ENCODE peak calls at places on chromosomes 1 and 21, in eight cellular contexts. X is kidney; C is ovary; N is upper lobe of right lung; S is coronary artery; Q is OCI-LY7; F is stomach; A is CD4-positive, CD25-positive, alpha-beta regulatory T cell. H is an unnamed sample.

GRCh38 chr1:221449801-221450470 is 292.0 kb downstream of the DUSP10 start:
- DNase-seq in S (no peak), F (no peak), X (no peak), Q (no peak), C (no peak), N (no peak), A (peak), H (no peak)

GRCh38 chr1:203405703-203406430 is 54.9 kb upstream of the FMOD start:
- DNase-seq in F (no peak), N (no peak), C (no peak), S (no peak), X (no peak), Q (no peak), A (no peak), H (no peak)

GRCh38 chr1:3018576-3018975 is 2.7 kb upstream of the ACTRT2 start:
- DNase-seq in F (no peak), C (no peak), N (peak), S (no peak), A (no peak), Q (no peak), X (no peak), H (peak)

GRCh38 chr1:117656202-117656641 is 50.4 kb downstream of the TENT5C start:
- DNase-seq in N (no peak), C (no peak), F (peak), A (peak), X (no peak), Q (peak), S (no peak), H (no peak)

GRCh38 chr1:183517401-183517800 is 45.1 kb downstream of the SMG7 start:
- DNase-seq in Q (no peak), S (no peak), C (no peak), A (no peak), N (no peak), X (no peak), F (no peak), H (no peak)

GRCh38 chr1:12615166-12615915 is 2.7 kb downstream of the DHRS3 start:
- DNase-seq in A (no peak), N (no peak), F (no peak), S (no peak), Q (no peak), C (no peak), X (no peak), H (no peak)

GRCh38 chr1:219304227-219305226 is 130.8 kb downstream of the LYPLAL1 start:
- DNase-seq in Q (no peak), X (no peak), N (no peak), A (no peak), C (no peak), F (no peak), S (peak), H (no peak)

GRCh38 chr1:2978691-2979190 is 42.5 kb upstream of the ACTRT2 start:
- DNase-seq in Q (no peak), C (no peak), F (no peak), S (peak), X (no peak), A (no peak), N (peak), H (no peak)

DNA sequence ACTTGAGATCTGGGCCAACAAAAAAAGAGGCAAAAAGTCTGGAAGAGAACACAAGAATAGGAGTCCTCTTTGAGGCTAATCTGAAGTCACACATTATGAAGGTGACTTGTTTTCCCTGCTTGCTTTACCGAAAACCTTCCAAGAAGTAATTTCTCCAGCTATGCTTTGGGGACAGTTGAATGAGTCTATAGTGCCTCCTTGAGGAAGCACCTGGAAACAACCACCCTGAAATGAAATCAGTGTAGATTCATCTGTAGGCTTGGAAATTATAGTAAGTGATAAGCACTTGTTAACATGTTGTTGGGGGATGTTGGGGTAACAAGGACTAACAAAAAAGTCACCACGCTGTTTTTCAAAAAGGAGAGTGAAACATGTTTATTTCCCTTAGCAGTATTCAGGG is 23.4 kb upstream of the RPTN start:
- DNase-seq in F (no peak), C (no peak), N (no peak), A (peak), S (no peak), X (no peak), Q (no peak), H (no peak)
- H3K27ac ChIP-seq in F (no peak), C (no peak), N (no peak), A (no peak), S (no peak), X (no peak), Q (no peak), H (no peak)

DNA sequence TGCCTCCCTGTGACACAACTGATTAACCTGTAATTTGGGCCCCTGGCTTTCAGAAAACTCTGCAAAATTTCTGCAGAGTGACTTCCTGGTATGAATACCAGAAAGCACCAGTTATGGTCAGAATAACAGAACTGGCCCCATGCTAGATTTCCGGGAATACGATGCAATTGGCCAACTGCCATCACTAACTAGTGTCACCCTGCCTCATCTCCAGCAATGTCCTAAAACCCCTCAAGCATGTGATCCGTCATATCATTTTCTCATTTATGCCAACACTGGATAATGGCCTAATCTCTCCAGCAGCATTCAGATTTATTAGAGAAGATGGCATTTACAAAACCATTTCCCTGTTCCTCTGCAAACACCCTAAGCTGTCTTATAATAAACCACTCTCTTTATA is 15.4 kb downstream of the KAZN start:
- DNase-seq in Q (no peak), N (no peak), X (no peak), C (no peak), F (no peak), A (no peak), S (no peak), H (no peak)
- H3K27ac ChIP-seq in Q (no peak), N (no peak), X (no peak), C (no peak), F (no peak), A (no peak), S (no peak), H (no peak)

GRCh38 chr1:54764132-54764921 is at the start of gene PARS2:
- DNase-seq in Q (peak), C (peak), N (peak), S (peak), X (peak), F (peak), A (peak), H (peak)
- H3K27ac ChIP-seq in Q (no peak), C (peak), N (peak), S (peak), X (peak), F (peak), A (peak), H (peak)

GRCh38 chr1:230909974-230910754 is 41.8 kb upstream of the C1orf198 start:
- DNase-seq in Q (no peak), X (no peak), F (peak), S (no peak), N (no peak), C (peak), A (no peak), H (no peak)
- H3K27ac ChIP-seq in Q (no peak), X (no peak), F (peak), S (peak), N (no peak), C (no peak), A (no peak), H (no peak)

DNA sequence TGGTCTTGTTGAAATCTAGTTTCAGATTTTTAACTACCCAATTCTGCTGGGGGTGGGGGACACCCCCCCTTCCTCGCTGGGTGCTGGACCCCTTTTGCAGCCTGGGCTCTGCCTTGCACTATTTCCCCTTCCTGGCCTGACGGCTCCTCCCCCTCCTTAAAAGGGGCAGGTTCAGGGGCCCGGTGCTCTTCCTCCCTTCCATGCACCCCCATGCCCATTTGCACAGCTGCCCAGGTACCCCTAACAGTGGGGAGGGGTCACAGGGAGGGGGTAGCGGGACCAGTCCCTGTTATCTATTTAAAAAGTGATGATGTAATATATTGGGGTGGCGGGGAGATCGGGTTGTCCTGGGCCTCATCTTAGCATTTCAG is 15.3 kb downstream of the ZBTB7B start:
- DNase-seq in S (no peak), Q (peak), C (peak), X (peak), N (no peak), A (no peak), F (no peak), H (no peak)
- H3K27ac ChIP-seq in S (peak), Q (peak), C (peak), X (peak), N (peak), A (peak), F (peak), H (peak)

DNA sequence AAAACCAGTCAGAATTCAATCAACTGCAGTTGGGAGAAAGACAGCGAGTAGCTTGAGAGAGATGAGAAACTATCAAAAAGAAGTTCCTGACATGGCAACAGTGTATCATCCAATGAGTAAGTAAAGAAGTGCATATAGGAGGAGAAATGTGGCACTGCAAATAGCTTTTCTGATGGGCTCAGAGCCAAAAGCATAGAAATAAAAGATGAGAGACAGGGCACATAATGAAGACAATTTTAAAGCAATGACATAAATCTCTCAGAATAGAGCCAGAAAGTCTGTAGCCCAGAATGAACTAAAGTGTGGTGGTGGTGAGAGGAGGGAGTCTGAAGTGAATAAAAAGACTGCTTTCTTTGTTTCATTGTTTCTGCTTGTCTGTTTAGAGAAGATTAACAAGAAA is 34.3 kb downstream of the TNFSF18 start:
- DNase-seq in S (no peak), F (no peak), A (no peak), N (no peak), Q (no peak), X (no peak), C (no peak), H (no peak)
- H3K27ac ChIP-seq in S (no peak), F (no peak), A (no peak), N (no peak), Q (no peak), X (no peak), C (no peak), H (no peak)

GRCh38 chr21:16425297-16425696 is 695.5 kb downstream of the USP25 start:
- DNase-seq in F (no peak), Q (no peak), C (no peak), A (no peak), S (no peak), X (no peak), N (no peak), H (no peak)

GRCh38 chr21:16423921-16424320 is 694.1 kb downstream of the USP25 start:
- DNase-seq in N (no peak), S (no peak), A (no peak), F (no peak), X (no peak), Q (no peak), C (no peak), H (no peak)

GRCh38 chr21:16420086-16420724 is 690.4 kb downstream of the USP25 start:
- DNase-seq in N (no peak), S (no peak), C (peak), Q (no peak), X (no peak), A (no peak), F (peak), H (no peak)

GRCh38 chr21:16424331-16424749 is 694.6 kb downstream of the USP25 start:
- DNase-seq in X (no peak), F (no peak), Q (no peak), N (no peak), A (no peak), C (no peak), S (no peak), H (no peak)

DNA sequence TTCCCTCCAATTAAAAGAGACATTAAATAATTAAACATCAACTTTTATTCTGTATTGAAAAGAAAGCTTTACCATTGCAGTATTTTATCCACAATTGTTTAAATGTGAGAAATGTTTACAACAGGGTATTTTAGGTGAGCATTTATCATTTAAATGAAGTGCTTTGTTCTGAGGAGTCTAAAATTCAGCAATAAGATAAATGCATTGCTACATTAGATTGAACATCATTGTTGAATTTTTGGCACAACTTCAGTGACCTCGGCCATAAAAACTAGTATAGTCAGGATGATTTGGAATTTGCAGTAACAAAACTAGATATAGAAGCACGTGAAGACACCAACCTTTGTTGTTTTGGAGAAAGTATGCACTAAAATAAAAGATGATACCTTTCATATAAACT is 692.9 kb downstream of the USP25 start:
- DNase-seq in N (no peak), C (no peak), X (no peak), Q (no peak), S (no peak), A (no peak), F (no peak), H (no peak)
- H3K27ac ChIP-seq in N (peak), C (peak), X (no peak), Q (no peak), S (peak), A (no peak), F (no peak), H (peak)

GRCh38 chr1:40056519-40057309 is 16.2 kb downstream of the CAP1 start:
- DNase-seq in X (no peak), F (no peak), A (no peak), C (no peak), Q (no peak), N (no peak), S (no peak), H (no peak)
- H3K27ac ChIP-seq in X (no peak), F (peak), A (peak), C (no peak), Q (no peak), N (no peak), S (no peak), H (no peak)

DNA sequence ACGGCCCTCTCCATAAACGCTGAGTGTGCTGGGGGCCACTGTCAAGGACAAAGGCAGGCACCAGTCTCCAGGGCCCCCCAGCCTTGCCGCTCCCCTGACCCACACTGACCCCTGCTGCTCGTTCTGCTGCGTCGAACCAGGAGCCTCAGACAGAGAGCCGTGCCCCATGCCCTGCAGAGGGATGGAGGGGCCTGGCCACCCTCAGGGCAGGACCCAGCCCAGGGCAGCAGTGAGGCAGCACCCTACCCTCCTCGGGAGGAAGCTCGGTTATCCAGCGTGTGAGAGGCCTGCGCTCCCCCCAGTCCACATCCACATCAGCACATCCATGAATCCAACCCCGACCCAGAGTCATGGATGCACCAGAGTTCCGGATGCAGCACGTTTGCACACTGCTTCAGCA is 15.1 kb downstream of the WDR4 start:
- DNase-seq in S (no peak), N (no peak), Q (no peak), F (no peak), C (no peak), A (no peak), X (peak), H (no peak)
- H3K27ac ChIP-seq in S (no peak), N (no peak), Q (no peak), F (no peak), C (peak), A (no peak), X (no peak), H (no peak)